ENCODE peak calls at places on chromosomes 12 and 14, in four cellular contexts. H is HCT116, E is HepG2, W is K562. V is an unnamed sample.

GRCh38 chr12:3116106-3116898 is 39.1 kb downstream of the TSPAN9 start:
- DNase-seq in H (no peak), W (no peak), E (no peak), V (no peak)

GRCh38 chr12:117907108-117907689 is 61.6 kb downstream of the KSR2 start:
- DNase-seq in H (no peak), W (no peak), E (no peak), V (no peak)

GRCh38 chr14:68137704-68138619 is 318.4 kb downstream of the RAD51B start:
- DNase-seq in H (peak; percentile 84), E (peak; percentile 77), W (no peak), V (peak; percentile 87)

GRCh38 chr14:52703225-52703624 is 3.8 kb upstream of the PSMC6 start:
- DNase-seq in H (no peak), W (no peak), E (no peak), V (no peak)

GRCh38 chr12:124636138-124636968 is 68.9 kb upstream of the NCOR2 start:
- DNase-seq in E (no peak), H (peak; percentile 40), W (peak; percentile 43), V (peak; percentile 18)

GRCh38 chr14:79274641-79275366 is 936.5 kb downstream of the DIO2 start:
- DNase-seq in W (no peak), E (no peak), H (no peak), V (no peak)

GRCh38 chr12:16359512-16360491 is 12.4 kb downstream of the MGST1 start:
- DNase-seq in H (peak; percentile 47), E (peak; percentile 56), W (peak; percentile 53), V (no peak)

GRCh38 chr12:47750229-47750798 is 8.4 kb downstream of the RAPGEF3 start:
- DNase-seq in W (no peak), E (no peak), H (no peak), V (no peak)

GRCh38 chr14:80764921-80765507 is 176.5 kb downstream of the CEP128 start:
- DNase-seq in E (no peak), W (no peak), H (no peak), V (no peak)

GRCh38 chr14:89320381-89321000 is 96.5 kb downstream of the FOXN3 start:
- DNase-seq in H (no peak), E (no peak), W (no peak), V (no peak)

GRCh38 chr14:89325299-89325883 is 91.6 kb downstream of the FOXN3 start:
- DNase-seq in H (no peak), W (no peak), E (peak; percentile 10), V (no peak)

GRCh38 chr14:89325959-89326358 is 91.1 kb downstream of the FOXN3 start:
- DNase-seq in W (no peak), H (no peak), E (peak; percentile 24), V (no peak)

GRCh38 chr14:89327771-89328212 is 89.2 kb downstream of the FOXN3 start:
- DNase-seq in E (no peak), W (no peak), H (no peak), V (no peak)

DNA sequence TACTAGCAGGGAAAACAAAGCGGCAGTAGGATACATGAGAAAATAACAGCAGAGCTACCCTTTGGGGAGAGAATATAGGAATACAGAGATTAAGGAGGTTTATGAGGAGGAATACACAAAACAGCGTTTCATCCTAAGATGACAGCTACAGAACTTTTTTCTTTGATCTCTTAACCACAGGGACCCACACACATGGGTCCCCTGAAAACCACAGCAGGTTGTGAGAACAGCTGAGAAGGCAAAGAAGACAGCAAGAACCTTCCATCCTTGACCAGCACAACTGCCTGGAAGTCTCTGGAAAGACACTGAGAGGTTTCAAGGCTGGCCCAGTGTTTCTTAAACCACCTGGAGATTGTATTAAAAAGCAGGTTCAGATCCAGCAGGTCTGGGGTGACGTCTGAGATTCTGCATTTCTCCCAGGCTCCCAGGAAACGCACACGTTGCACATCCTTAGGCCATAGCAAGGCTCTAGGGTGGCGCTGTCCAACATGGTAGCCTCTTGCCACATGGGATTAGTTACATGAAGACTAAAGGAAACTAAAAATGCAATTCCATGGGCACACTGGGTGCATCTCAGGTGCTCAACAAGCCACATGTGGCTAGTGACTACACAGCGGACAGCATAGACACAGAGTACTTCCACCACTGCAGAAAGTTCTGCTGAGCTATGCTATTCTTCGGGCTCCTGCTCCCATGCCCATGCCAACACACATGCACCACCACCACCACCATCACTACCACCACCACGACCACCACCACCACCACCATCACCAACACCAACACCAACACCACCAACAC is 92.3 kb downstream of the FOXN3 start:
- DNase-seq in W (no peak), E (no peak), H (no peak), V (no peak)
- TF ChIP-seq REST in W (no peak), E (no peak), H (no peak), V (no peak)

GRCh38 chr12:8844665-8845064 is 22.2 kb downstream of the A2ML1 start:
- DNase-seq in W (no peak), H (no peak), E (peak; percentile 10), V (no peak)
- TF ChIP-seq TCF7L2 in W (no peak), H (no peak), E (no peak), V (no peak)

GRCh38 chr12:92070864-92071445 is 74.7 kb downstream of the BTG1 start:
- DNase-seq in H (no peak), W (no peak), E (peak; percentile 90), V (no peak)
- TF ChIP-seq REST in H (no peak), W (no peak), E (peak; percentile 67), V (no peak)

GRCh38 chr12:78966926-78967325 is 102.4 kb downstream of the SYT1 start:
- DNase-seq in W (no peak), H (no peak), E (no peak), V (no peak)

GRCh38 chr12:78966062-78966461 is 101.5 kb downstream of the SYT1 start:
- DNase-seq in W (no peak), H (no peak), E (no peak), V (no peak)

GRCh38 chr12:78964521-78964920 is 99.9 kb downstream of the SYT1 start:
- DNase-seq in E (no peak), W (no peak), H (no peak), V (no peak)

DNA sequence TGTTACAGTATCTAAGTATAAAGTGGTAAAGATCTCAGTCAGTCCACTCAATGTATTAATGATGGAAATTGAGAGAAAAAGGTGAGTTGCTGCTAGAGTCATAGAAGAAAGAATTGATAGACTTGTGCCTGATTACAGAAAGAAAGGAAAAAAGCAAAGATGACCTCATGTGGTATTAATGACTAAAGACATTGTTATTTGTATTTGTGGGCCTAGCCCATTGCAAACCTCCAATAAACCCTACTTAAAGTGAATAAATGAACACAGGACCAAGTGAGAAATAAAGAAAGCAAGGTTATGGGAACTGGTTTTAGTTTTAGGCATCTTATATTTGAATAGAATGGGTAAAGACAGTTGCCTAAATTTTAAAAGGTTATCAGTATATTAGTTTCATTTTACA is 105.5 kb downstream of the SYT1 start:
- DNase-seq in E (no peak), W (no peak), H (no peak), V (no peak)
- TF ChIP-seq TCF7L2 in E (no peak), W (no peak), H (no peak), V (no peak)

DNA sequence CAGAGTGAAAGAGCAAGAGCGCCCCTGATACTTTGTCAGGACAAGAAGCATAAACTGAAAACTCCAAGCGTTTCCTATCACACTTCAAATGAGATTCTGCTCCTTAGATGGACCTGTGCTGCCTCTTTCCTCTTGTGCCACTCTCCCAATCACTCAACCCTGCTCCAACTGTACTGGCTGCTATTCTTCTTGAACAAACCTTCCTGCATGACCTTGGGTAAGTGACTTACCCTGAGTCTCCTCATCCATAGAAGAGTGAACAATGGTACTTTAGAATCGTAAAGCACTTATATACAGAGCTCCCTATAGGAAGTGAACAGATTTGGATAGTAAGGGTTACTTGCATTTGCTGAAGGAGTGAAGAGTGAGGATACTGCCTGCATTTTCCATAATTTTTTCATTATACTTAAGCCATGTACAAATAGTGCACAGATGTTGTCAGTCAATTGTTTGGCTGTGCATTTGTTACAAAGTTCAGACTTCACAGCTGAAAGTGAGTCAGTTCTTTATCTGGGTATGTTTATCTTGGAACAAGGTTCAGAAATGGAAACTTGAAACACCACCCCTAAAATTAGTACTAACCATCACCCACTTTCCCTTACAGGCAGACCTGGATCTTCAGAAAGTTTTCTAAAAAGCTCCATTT is 10.8 kb downstream of the MTERF2 start:
- DNase-seq in W (no peak), H (no peak), E (peak; percentile 83), V (no peak)
- TF ChIP-seq REST in W (no peak), H (no peak), E (no peak), V (no peak)

GRCh38 chr14:54844479-54844878 is 58.1 kb downstream of the GCH1 start:
- DNase-seq in H (no peak), W (no peak), E (peak; percentile 57), V (no peak)

GRCh38 chr14:54854181-54854580 is 48.4 kb downstream of the GCH1 start:
- DNase-seq in W (no peak), E (no peak), H (no peak), V (no peak)

GRCh38 chr14:54852215-54852614 is 50.4 kb downstream of the GCH1 start:
- DNase-seq in H (no peak), E (no peak), W (no peak), V (no peak)

GRCh38 chr14:54845616-54846015 is 57.0 kb downstream of the GCH1 start:
- DNase-seq in W (no peak), E (no peak), H (no peak), V (no peak)

GRCh38 chr14:54848910-54849309 is 53.7 kb downstream of the GCH1 start:
- DNase-seq in H (no peak), E (no peak), W (no peak), V (no peak)
- TF ChIP-seq TCF7L2 in H (no peak), E (no peak), W (no peak), V (no peak)

GRCh38 chr12:68356060-68356748 is 24.0 kb upstream of the MDM1 start:
- DNase-seq in E (no peak), H (no peak), W (no peak), V (no peak)
- TF ChIP-seq REST in E (no peak), H (no peak), W (no peak), V (no peak)

DNA sequence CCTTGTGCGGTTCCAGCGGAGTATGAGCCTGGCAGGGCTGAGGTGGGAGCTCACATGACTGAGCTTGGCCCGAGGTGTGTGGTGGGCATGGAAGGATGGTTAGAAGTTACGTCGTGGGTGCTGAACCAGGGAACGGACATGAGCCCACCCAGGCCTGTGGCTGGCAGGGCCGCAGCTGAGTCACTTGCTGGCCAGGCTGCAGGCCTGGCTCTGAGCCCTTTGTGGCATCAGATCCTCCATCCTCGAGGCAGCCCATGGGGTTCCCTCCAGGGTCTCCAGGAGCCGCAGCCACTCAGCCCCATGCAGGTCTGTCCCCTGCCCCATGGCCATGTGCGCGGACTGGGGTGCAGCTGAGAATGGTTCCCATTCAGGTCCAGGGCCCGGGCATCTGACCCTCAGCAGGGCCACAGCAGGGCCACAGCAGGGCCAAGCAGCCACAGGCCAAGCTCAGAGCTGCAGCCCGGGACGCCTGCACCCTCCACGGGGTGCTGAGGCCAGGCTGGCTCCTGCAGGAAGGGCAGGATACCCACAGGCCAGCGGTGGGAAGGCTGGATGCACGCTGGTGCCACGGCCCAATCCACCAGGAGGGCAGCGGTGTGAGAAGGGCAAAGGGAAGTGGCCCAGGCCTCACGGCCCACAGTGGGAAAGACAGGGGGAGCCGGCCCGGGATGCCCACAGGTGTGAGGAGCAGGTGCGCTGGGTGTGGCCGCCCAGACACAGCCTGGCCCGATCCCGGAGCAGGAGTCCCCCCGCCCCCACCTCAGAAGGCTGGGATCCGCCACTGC is 26.3 kb upstream of the ULK1 start:
- DNase-seq in E (no peak), W (peak; percentile 7), H (no peak), V (no peak)
- TF ChIP-seq TCF7L2 in E (no peak), W (no peak), H (no peak), V (no peak)

GRCh38 chr14:41285193-41285748 is 321.4 kb upstream of the LRFN5 start:
- DNase-seq in H (no peak), W (no peak), E (peak; percentile 40), V (no peak)
- TF ChIP-seq REST in H (peak; percentile 72), W (peak; percentile 50), E (peak; percentile 97), V (peak; percentile 80)

V was measured in Panc1.